ENCODE peak calls at places on chromosomes 11 and 22, in seven cellular contexts. F is psoas muscle, S is tibial nerve, M is heart right ventricle, L is endothelial cell of umbilical vein, O is PC-9, C is Peyer's patch. T is an unnamed sample.

GRCh38 chr22:24894220-24894975 is 52.1 kb downstream of the LHFPL7 start:
- DNase-seq in F (peak; percentile 81), S (peak; percentile 75), M (peak; percentile 76), L (peak; percentile 99), O (peak; percentile 99), C (peak; percentile 86), T (peak; percentile 85)

GRCh38 chr11:125070699-125071254 is 7.7 kb downstream of the SLC37A2 start:
- DNase-seq in F (peak; percentile 69), S (peak; percentile 76), M (peak; percentile 59), L (peak; percentile 22), O (peak; percentile 86), C (peak; percentile 88), T (no peak)

GRCh38 chr11:122159173-122159701 is 43.2 kb upstream of the BLID start:
- DNase-seq in F (no peak), S (no peak), M (no peak), L (peak; percentile 29), O (no peak), C (no peak), T (peak; percentile 78)

GRCh38 chr11:103824116-103824515 is 212.3 kb upstream of the DDI1 start:
- DNase-seq in F (no peak), S (no peak), M (no peak), L (peak; percentile 17), O (no peak), C (no peak), T (no peak)

GRCh38 chr11:44658451-44658850 is 68.3 kb upstream of the TSPAN18 start:
- DNase-seq in F (no peak), S (no peak), M (no peak), L (peak; percentile 55), O (no peak), C (no peak), T (no peak)

GRCh38 chr11:130722401-130722800 is 193.9 kb downstream of the SNX19 start:
- DNase-seq in F (no peak), S (no peak), M (no peak), L (no peak), O (no peak), C (no peak), T (no peak)

GRCh38 chr22:37353839-37354238 is 71.5 kb downstream of the CYTH4 start:
- DNase-seq in F (no peak), S (no peak), M (no peak), L (no peak), O (peak; percentile 99), C (no peak), T (no peak)

GRCh38 chr11:75275581-75275980 is 35.0 kb downstream of the TPBGL start:
- DNase-seq in F (no peak), S (no peak), M (no peak), L (peak; percentile 93), O (no peak), C (peak; percentile 93), T (no peak)

GRCh38 chr11:2390871-2391662 is 9.5 kb upstream of the TSSC4 start:
- DNase-seq in F (no peak), S (no peak), M (no peak), L (no peak), O (no peak), C (no peak), T (peak; percentile 68)

GRCh38 chr11:126347751-126348628 is 7.5 kb upstream of the ST3GAL4 start:
- DNase-seq in F (no peak), S (no peak), M (no peak), L (no peak), O (peak; percentile 61), C (no peak), T (no peak)

GRCh38 chr11:110777765-110778164 is 65.5 kb upstream of the ARHGAP20 start:
- DNase-seq in F (no peak), S (peak; percentile 31), M (no peak), L (peak; percentile 95), O (peak; percentile 39), C (no peak), T (no peak)

GRCh38 chr22:24496234-24496633 is 1.1 kb downstream of the UPB1 start:
- DNase-seq in F (no peak), S (no peak), M (no peak), L (no peak), O (no peak), C (no peak), T (no peak)

GRCh38 chr22:46373166-46373565 is 37.7 kb downstream of the TRMU start:
- DNase-seq in F (no peak), S (no peak), M (peak; percentile 13), L (no peak), O (no peak), C (no peak), T (peak; percentile 64)

GRCh38 chr11:1640076-1640946 is 10.7 kb downstream of the KRTAP5-5 start:
- DNase-seq in F (no peak), S (no peak), M (no peak), L (no peak), O (no peak), C (peak; percentile 57), T (peak; percentile 27)

GRCh38 chr11:106162190-106162589 is 84.7 kb downstream of the AASDHPPT start:
- DNase-seq in F (no peak), S (no peak), M (no peak), L (no peak), O (no peak), C (no peak), T (no peak)

GRCh38 chr22:47333625-47334024 is 571.2 kb downstream of the TBC1D22A start:
- DNase-seq in F (no peak), S (no peak), M (no peak), L (peak; percentile 61), O (no peak), C (no peak), T (peak; percentile 47)

GRCh38 chr11:57460756-57461749 is 725 bp downstream of the RTN4RL2 start:
- DNase-seq in F (no peak), S (no peak), M (no peak), L (no peak), O (no peak), C (no peak), T (no peak)

GRCh38 chr11:79449040-79449439 is 8.2 kb upstream of the TENM4 start:
- DNase-seq in F (no peak), S (no peak), M (no peak), L (no peak), O (no peak), C (no peak), T (no peak)
- H3K4me3 ChIP-seq in F (no peak overlapping the region), S (no peak overlapping the region), M (no peak overlapping the region), L (no peak overlapping the region), O (no peak overlapping the region), C (no peak overlapping the region), T (no peak overlapping the region)

DNA sequence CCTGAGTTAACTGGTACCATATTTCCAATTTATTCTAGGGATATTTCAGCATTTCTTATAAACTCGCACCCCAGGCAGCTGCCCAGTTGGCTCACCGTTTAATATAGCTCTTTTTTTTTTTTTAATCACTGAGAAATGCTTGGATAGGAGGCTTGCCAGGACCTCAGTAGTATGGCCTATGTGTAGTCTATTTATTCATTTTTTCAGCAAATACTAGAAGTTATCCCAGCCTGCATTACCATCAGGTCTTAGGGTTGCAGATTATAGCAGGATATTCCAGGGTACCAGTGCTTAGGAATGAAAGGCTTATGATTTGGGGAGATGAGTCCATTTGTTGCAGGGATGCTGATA is 26.6 kb downstream of the PARVA start:
- DNase-seq in F (no peak), S (no peak), M (no peak), L (no peak), O (no peak), C (no peak), T (no peak)
- H3K27ac ChIP-seq in F (no peak overlapping the region), S (peak overlapping the region; percentile 85), M (no peak overlapping the region), L (no peak overlapping the region), O (no peak overlapping the region), C (peak overlapping the region; percentile 85), T (no peak overlapping the region)

DNA sequence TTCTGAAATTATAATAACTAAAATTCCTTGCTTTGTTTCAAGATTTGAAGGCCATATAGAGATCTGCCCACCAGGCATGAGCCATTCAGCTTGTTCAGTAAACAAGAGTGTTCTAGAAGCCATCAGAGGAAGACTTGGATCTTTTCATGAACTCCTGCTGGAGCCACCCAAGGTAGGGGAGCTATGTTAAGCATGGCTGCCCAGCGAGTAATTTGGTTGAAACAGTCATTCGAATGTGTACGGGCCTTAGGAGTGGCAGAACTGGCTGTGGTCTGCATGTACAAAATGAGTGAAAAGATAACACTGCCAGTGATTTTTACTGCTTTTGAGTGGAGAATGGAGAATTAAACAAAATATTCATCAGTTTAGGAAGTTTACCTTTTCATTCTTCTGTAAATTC is 103.7 kb downstream of the PPP6R3 start:
- DNase-seq in F (no peak), S (no peak), M (no peak), L (no peak), O (no peak), C (no peak), T (no peak)
- H3K36me3 ChIP-seq in F (peaks cover 74% of the 10 kb centered on the region), S (peaks cover 86% of the 10 kb centered on the region), M (peaks cover 11% of the 10 kb centered on the region), L (peaks cover 15% of the 10 kb centered on the region), O (peaks cover 22% of the 10 kb centered on the region), C (no peaks in the 10 kb centered on the region), T (peaks cover 57% of the 10 kb centered on the region)

GRCh38 chr11:45917623-45918330 is at the start of gene PEX16:
- DNase-seq in F (peak; percentile 97), S (peak; percentile 94), M (peak; percentile 96), L (peak; percentile 99), O (peak; percentile 99), C (peak; percentile 98), T (peak; percentile 96)

GRCh38 chr11:45918331-45918941 is 759 bp upstream of the PEX16 start:
- DNase-seq in F (peak; percentile 85), S (peak; percentile 79), M (peak; percentile 86), L (peak; percentile 78), O (peak; percentile 65), C (peak; percentile 92), T (peak; percentile 87)

GRCh38 chr11:45919806-45920530 is 2.3 kb upstream of the PEX16 start:
- DNase-seq in F (peak; percentile 12), S (no peak), M (peak; percentile 50), L (no peak), O (no peak), C (no peak), T (no peak)

GRCh38 chr11:45920531-45921477 is 1.7 kb upstream of the LARGE2 start:
- DNase-seq in F (peak; percentile 2), S (no peak), M (no peak), L (no peak), O (no peak), C (no peak), T (no peak)

GRCh38 chr11:45919276-45919675 is 1.6 kb upstream of the PEX16 start:
- DNase-seq in F (peak; percentile 2), S (no peak), M (no peak), L (no peak), O (no peak), C (no peak), T (no peak)
- H3K4me3 ChIP-seq in F (no peak overlapping the region), S (no peak overlapping the region), M (no peak overlapping the region), L (no peak overlapping the region), O (no peak overlapping the region), C (no peak overlapping the region), T (no peak overlapping the region)

T was measured in SJCRH30.